ENCODE peak calls at places on chromosomes 2 and 18, in five cellular contexts. J, B, P, G and T are unnamed samples. For H3K27me3, the result is how much of the 10 kb centered on the place peaks cover.

GRCh38 chr2:196410008-196410407 is 229.5 kb upstream of the CCDC150 start:
- DNase-seq in B (no peak), G (no peak), J (no peak), P (no peak), T (no peak)

GRCh38 chr2:61114147-61114546 is 47.8 kb upstream of the C2orf74 start:
- DNase-seq in B (no peak), J (no peak), P (no peak), G (no peak), T (no peak)

GRCh38 chr2:134371041-134371440 is 117.2 kb downstream of the MGAT5 start:
- DNase-seq in B (no peak), J (no peak), P (no peak), G (no peak), T (no peak)

GRCh38 chr2:134919360-134920210 is 963 bp downstream of the CCNT2 start:
- DNase-seq in B (no peak), P (peak), J (no peak), G (no peak), T (peak)

GRCh38 chr2:234032301-234032856 is 18.1 kb upstream of the SPP2 start:
- DNase-seq in G (no peak), P (peak), J (no peak), B (peak), T (no peak)

GRCh38 chr18:69795785-69796184 is 151.9 kb downstream of the CD226 start:
- DNase-seq in J (no peak), P (no peak), B (no peak), G (no peak), T (no peak)

GRCh38 chr2:151408788-151409600 is 708 bp upstream of the RIF1 start:
- DNase-seq in P (peak), J (no peak), G (no peak), B (no peak), T (no peak)

GRCh38 chr18:39415471-39415870 is 1849.9 kb upstream of the CELF4 start:
- DNase-seq in B (no peak), J (no peak), P (no peak), G (no peak), T (no peak)

GRCh38 chr2:190947711-190948251 is 66.2 kb downstream of the STAT1 start:
- DNase-seq in P (no peak), B (no peak), G (no peak), J (no peak), T (no peak)

GRCh38 chr2:131030478-131030971 is 62.7 kb downstream of the FAM168B start:
- DNase-seq in J (no peak), P (no peak), G (peak), B (no peak), T (no peak)

GRCh38 chr2:31319391-31320175 is 85.6 kb downstream of the EHD3 start:
- DNase-seq in P (no peak), J (peak), B (no peak), G (no peak), T (no peak)

GRCh38 chr2:105387225-105387624 is 11.6 kb downstream of the FHL2 start:
- DNase-seq in G (no peak), B (no peak), J (no peak), P (no peak), T (no peak)

GRCh38 chr2:120856421-120856862 is 120.8 kb downstream of the GLI2 start:
- DNase-seq in B (no peak), J (peak), P (no peak), G (no peak), T (no peak)

GRCh38 chr18:75533954-75534353 is 106.5 kb upstream of the SMIM21 start:
- DNase-seq in G (no peak), P (no peak), B (no peak), J (no peak), T (no peak)

GRCh38 chr2:152176113-152176714 is 651 bp upstream of the STAM2 start:
- DNase-seq in G (no peak), P (no peak), J (no peak), B (no peak), T (no peak)

GRCh38 chr2:60152226-60152833 is 401.1 kb downstream of the BCL11A start:
- DNase-seq in J (no peak), B (no peak), P (no peak), G (no peak), T (peak)

GRCh38 chr2:239793086-239793485 is 232.1 kb downstream of the NDUFA10 start:
- DNase-seq in J (no peak), G (peak), P (no peak), B (no peak), T (no peak)

GRCh38 chr2:26846334-26846863 is 1.5 kb upstream of the DPYSL5 start:
- DNase-seq in G (peak), P (peak), J (peak), B (peak), T (peak)

GRCh38 chr2:237603718-237604362 is 13.3 kb upstream of the RAB17 start:
- DNase-seq in J (no peak), B (peak), P (peak), G (peak), T (peak)

GRCh38 chr2:30656079-30656478 is 151.2 kb downstream of the CAPN13 start:
- DNase-seq in B (no peak), G (no peak), P (no peak), J (no peak), T (no peak)

GRCh38 chr18:79458131-79458838 is 62.6 kb downstream of the NFATC1 start:
- DNase-seq in G (peak), B (no peak), P (no peak), J (no peak), T (no peak)

GRCh38 chr2:18413794-18414396 is 146.6 kb downstream of the RDH14 start:
- DNase-seq in J (no peak), P (no peak), G (peak), B (no peak), T (no peak)

GRCh38 chr2:101337877-101338276 is 29.4 kb upstream of the RNF149 start:
- DNase-seq in P (no peak), G (no peak), J (no peak), B (no peak), T (no peak)

GRCh38 chr2:121210691-121211090 is 74.3 kb downstream of the TFCP2L1 start:
- DNase-seq in B (no peak), G (no peak), J (peak), P (no peak), T (no peak)

GRCh38 chr18:41674466-41674865 is 280.6 kb upstream of the PIK3C3 start:
- DNase-seq in P (no peak), G (no peak), B (no peak), J (no peak), T (no peak)

GRCh38 chr2:19835818-19836281 is 65.9 kb downstream of the TTC32 start:
- DNase-seq in G (no peak), B (no peak), P (no peak), J (no peak), T (no peak)

GRCh38 chr18:67023059-67023458 is 419.2 kb upstream of the CDH19 start:
- DNase-seq in B (no peak), J (no peak), P (no peak), G (no peak), T (no peak)

GRCh38 chr2:18912225-18912888 is 323.0 kb upstream of the NT5C1B start:
- DNase-seq in B (no peak), P (no peak), J (no peak), G (no peak), T (no peak)

GRCh38 chr2:130828461-130828860 is 8.3 kb upstream of the ARHGEF4 start:
- DNase-seq in G (no peak), P (no peak), J (peak), B (no peak), T (no peak)

GRCh38 chr2:158932246-158932645 is 36.2 kb upstream of the TANC1 start:
- DNase-seq in P (no peak), B (no peak), G (no peak), J (no peak), T (no peak)

GRCh38 chr2:202023198-202023903 is 10.3 kb upstream of the FZD7 start:
- DNase-seq in G (no peak), B (no peak), J (peak), P (no peak), T (no peak)

GRCh38 chr2:143473206-143473605 is 344.0 kb downstream of the ARHGAP15 start:
- DNase-seq in P (no peak), J (no peak), G (no peak), B (no peak), T (no peak)

GRCh38 chr2:96150007-96150406 is 4.8 kb upstream of the DUSP2 start:
- DNase-seq in G (peak), J (peak), P (no peak), B (no peak), T (no peak)

GRCh38 chr2:96146881-96147592 is 1.8 kb upstream of the DUSP2 start:
- DNase-seq in J (peak), B (no peak), G (peak), P (peak), T (peak)

GRCh38 chr2:96147593-96148201 is 2.5 kb upstream of the DUSP2 start:
- DNase-seq in G (peak), B (no peak), J (peak), P (no peak), T (peak)

GRCh38 chr2:96146151-96146880 is 1.1 kb upstream of the DUSP2 start:
- DNase-seq in G (peak), B (peak), P (peak), J (peak), T (peak)

GRCh38 chr2:96148410-96149217 is 3.4 kb upstream of the DUSP2 start:
- DNase-seq in G (peak), J (peak), P (peak), B (peak), T (peak)
- H3K27ac ChIP-seq in G (peak), J (peak), P (peak), B (peak), T (peak)

GRCh38 chr18:54828290-54828871 is at the start of gene RAB27B:
- DNase-seq in J (peak), P (peak), B (peak), G (peak), T (peak)
- H3K27me3 ChIP-seq in J (under half), P (under half), B (under half), G (under half), T (under half)

GRCh38 chr2:1688161-1688560 is 56.2 kb downstream of the PXDN start:
- DNase-seq in G (no peak), J (no peak), P (no peak), B (no peak), T (no peak)

GRCh38 chr2:1687254-1687653 is 57.1 kb downstream of the PXDN start:
- DNase-seq in B (no peak), G (no peak), J (no peak), P (no peak), T (no peak)

GRCh38 chr2:1685078-1685956 is 59.0 kb downstream of the PXDN start:
- DNase-seq in P (no peak), J (peak), B (no peak), G (no peak), T (no peak)

GRCh38 chr2:1686784-1687105 is 57.6 kb downstream of the PXDN start:
- DNase-seq in P (no peak), B (no peak), J (no peak), G (no peak), T (no peak)

GRCh38 chr2:1685957-1686783 is 58.1 kb downstream of the PXDN start:
- DNase-seq in P (no peak), G (no peak), J (peak), B (no peak), T (no peak)
- H3K27ac ChIP-seq in P (no peak), G (no peak), J (no peak), B (no peak), T (no peak)

DNA sequence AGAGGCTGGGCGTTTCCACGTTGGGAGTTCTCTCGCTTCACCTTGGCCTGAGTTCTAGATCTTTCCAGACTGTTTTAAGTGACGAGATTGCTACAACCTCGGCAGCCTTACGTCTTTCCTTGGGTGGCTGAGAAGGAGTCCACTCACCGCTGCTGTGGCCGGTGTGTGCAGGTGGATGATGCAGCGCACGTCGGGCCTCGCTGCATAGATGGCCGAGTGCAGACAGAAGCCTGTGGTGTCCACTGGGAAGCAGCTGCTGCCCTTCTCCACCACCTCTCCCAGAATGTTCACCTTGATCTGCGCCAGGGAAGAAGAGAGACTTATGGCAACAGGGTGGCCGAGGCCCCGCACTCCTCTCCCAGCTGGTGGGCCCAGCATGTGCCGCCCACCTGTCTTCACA is 75.7 kb downstream of the ADD2 start:
- DNase-seq in G (peak), P (no peak), J (no peak), B (no peak), T (no peak)
- H3K27me3 ChIP-seq in G (under half), P (under half), J (under half), B (under half), T (under half)

GRCh38 chr2:84849271-84849952 is 31.5 kb downstream of the TRABD2A start:
- DNase-seq in B (peak), J (no peak), G (peak), P (peak), T (peak)
- H3K27ac ChIP-seq in B (peak), J (no peak), G (no peak), P (peak), T (no peak)

DNA sequence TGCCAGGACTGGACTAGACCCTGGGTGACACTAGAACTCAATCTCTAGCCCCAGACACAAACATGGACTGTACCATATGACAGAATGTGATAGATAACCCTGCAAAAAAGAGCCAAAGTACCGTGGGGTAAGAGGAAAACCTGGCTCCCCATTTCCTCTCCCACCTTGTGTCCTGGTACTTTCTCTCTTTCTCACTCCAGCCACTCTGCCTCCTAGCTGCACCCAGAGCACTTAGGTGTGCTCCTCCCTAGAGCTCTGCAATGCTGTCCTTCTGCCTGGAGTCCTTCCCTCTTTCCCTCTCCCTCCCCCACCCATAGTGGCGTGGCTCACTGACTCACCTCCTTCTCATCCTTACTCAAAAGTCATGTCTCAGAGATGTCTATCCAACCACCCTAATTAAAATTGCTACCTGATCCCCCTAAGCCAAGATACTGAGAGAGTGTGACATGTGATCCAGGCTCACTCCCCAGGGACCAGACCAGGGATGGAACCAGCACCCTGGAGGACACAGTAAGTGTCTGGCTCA is 171.3 kb downstream of the LOXHD1 start:
- DNase-seq in J (no peak), G (no peak), B (no peak), P (no peak), T (no peak)
- H3K27me3 ChIP-seq in J (under half), G (under half), B (under half), P (under half), T (under half)

GRCh38 chr18:74515620-74516231 is 18.6 kb upstream of the CNDP1 start:
- DNase-seq in J (no peak), P (no peak), B (no peak), G (peak), T (no peak)
- H3K27ac ChIP-seq in J (no peak), P (no peak), B (no peak), G (no peak), T (no peak)

DNA sequence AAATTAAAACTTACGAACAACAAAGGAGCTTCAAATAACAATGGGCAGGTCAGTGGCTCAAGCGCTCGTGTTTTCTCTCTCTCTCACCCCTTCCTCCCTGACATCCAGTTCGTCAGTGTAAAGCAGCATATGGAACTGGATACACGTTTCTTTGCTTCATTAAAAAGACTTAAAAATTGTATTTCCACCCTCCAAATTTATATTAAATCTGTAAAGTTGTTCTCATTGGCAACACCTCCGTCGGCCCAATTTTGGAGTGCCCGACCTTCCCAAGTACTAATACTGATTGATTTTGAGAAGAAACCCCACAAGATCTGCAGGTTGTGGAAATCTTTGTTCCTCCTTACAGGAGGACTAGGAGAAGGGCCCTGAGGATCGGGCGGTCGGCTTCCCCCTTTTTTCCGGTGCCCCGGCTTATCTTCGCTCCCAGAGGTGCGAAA is 2.2 kb downstream of the TBR1 start:
- DNase-seq in G (no peak), J (no peak), B (no peak), P (no peak), T (no peak)
- H3K27me3 ChIP-seq in G (under half), J (half or more), B (half or more), P (half or more), T (half or more)

GRCh38 chr18:36496022-36496421 is 198.5 kb downstream of the FHOD3 start:
- DNase-seq in P (no peak), B (no peak), G (no peak), J (no peak), T (no peak)
- H3K27ac ChIP-seq in P (no peak), B (no peak), G (no peak), J (no peak), T (no peak)